ENCODE peak calls at places on chromosomes 2 and 18, in seven cellular contexts. One of them, this sample, is unnamed.

GRCh38 chr2:223759569-223760430 is 77.6 kb downstream of the AP1S3 start:
- DNase-seq in ascending aorta: no peak
- DNase-seq in IMR-90: peak
- DNase-seq in AG04450: no peak
- DNase-seq in prostate gland: no peak
- DNase-seq in DND-41: no peak
- DNase-seq in epithelial cell of esophagus: peak
- DNase-seq in this sample: no peak

GRCh38 chr2:226561962-226562361 is 237.7 kb downstream of the IRS1 start:
- DNase-seq in ascending aorta: no peak
- DNase-seq in IMR-90: peak
- DNase-seq in AG04450: no peak
- DNase-seq in prostate gland: no peak
- DNase-seq in DND-41: no peak
- DNase-seq in epithelial cell of esophagus: peak
- DNase-seq in this sample: no peak

GRCh38 chr2:180983468-180984388 is 3.3 kb downstream of the UBE2E3 start:
- DNase-seq in ascending aorta: no peak
- DNase-seq in IMR-90: peak
- DNase-seq in AG04450: no peak
- DNase-seq in prostate gland: peak
- DNase-seq in DND-41: peak
- DNase-seq in epithelial cell of esophagus: peak
- DNase-seq in this sample: no peak

GRCh38 chr2:207490441-207490840 is 39.3 kb upstream of the CREB1 start:
- DNase-seq in ascending aorta: no peak
- DNase-seq in IMR-90: no peak
- DNase-seq in AG04450: no peak
- DNase-seq in prostate gland: no peak
- DNase-seq in DND-41: no peak
- DNase-seq in epithelial cell of esophagus: peak
- DNase-seq in this sample: no peak

GRCh38 chr18:5294113-5294617 is 1.4 kb downstream of the ZBTB14 start:
- DNase-seq in ascending aorta: peak
- DNase-seq in IMR-90: peak
- DNase-seq in AG04450: no peak
- DNase-seq in prostate gland: peak
- DNase-seq in DND-41: no peak
- DNase-seq in epithelial cell of esophagus: peak
- DNase-seq in this sample: peak

GRCh38 chr18:22363867-22364463 is 53.8 kb downstream of the CTAGE1 start:
- DNase-seq in ascending aorta: no peak
- DNase-seq in IMR-90: peak
- DNase-seq in AG04450: no peak
- DNase-seq in prostate gland: no peak
- DNase-seq in DND-41: no peak
- DNase-seq in epithelial cell of esophagus: peak
- DNase-seq in this sample: no peak

GRCh38 chr18:48098007-48098406 is 167.5 kb upstream of the SMAD2 start:
- DNase-seq in ascending aorta: no peak
- DNase-seq in IMR-90: no peak
- DNase-seq in AG04450: no peak
- DNase-seq in prostate gland: no peak
- DNase-seq in DND-41: no peak
- DNase-seq in epithelial cell of esophagus: peak
- DNase-seq in this sample: no peak

GRCh38 chr2:15809504-15809903 is 130.8 kb upstream of the MYCN start:
- DNase-seq in ascending aorta: no peak
- DNase-seq in IMR-90: no peak
- DNase-seq in AG04450: no peak
- DNase-seq in prostate gland: no peak
- DNase-seq in DND-41: no peak
- DNase-seq in epithelial cell of esophagus: no peak
- DNase-seq in this sample: no peak

GRCh38 chr2:195613922-195614321 is 43.1 kb upstream of the SLC39A10 start:
- DNase-seq in ascending aorta: no peak
- DNase-seq in IMR-90: peak
- DNase-seq in AG04450: peak
- DNase-seq in prostate gland: no peak
- DNase-seq in DND-41: no peak
- DNase-seq in epithelial cell of esophagus: peak
- DNase-seq in this sample: no peak

GRCh38 chr18:13191779-13192178 is 26.8 kb upstream of the LDLRAD4 start:
- DNase-seq in ascending aorta: no peak
- DNase-seq in IMR-90: no peak
- DNase-seq in AG04450: no peak
- DNase-seq in prostate gland: no peak
- DNase-seq in DND-41: no peak
- DNase-seq in epithelial cell of esophagus: no peak
- DNase-seq in this sample: no peak

GRCh38 chr2:148350211-148350610 is 294.3 kb upstream of the EPC2 start:
- DNase-seq in ascending aorta: no peak
- DNase-seq in IMR-90: no peak
- DNase-seq in AG04450: no peak
- DNase-seq in prostate gland: no peak
- DNase-seq in DND-41: no peak
- DNase-seq in epithelial cell of esophagus: no peak
- DNase-seq in this sample: no peak

GRCh38 chr2:130252880-130253645 is 54.8 kb upstream of the TUBA3E start:
- DNase-seq in ascending aorta: no peak
- DNase-seq in IMR-90: no peak
- DNase-seq in AG04450: no peak
- DNase-seq in prostate gland: no peak
- DNase-seq in DND-41: no peak
- DNase-seq in epithelial cell of esophagus: peak
- DNase-seq in this sample: no peak

GRCh38 chr2:157840568-157841156 is 35.5 kb downstream of the ACVR1 start:
- DNase-seq in ascending aorta: peak
- DNase-seq in IMR-90: peak
- DNase-seq in AG04450: no peak
- DNase-seq in prostate gland: no peak
- DNase-seq in DND-41: no peak
- DNase-seq in epithelial cell of esophagus: no peak
- DNase-seq in this sample: no peak

GRCh38 chr2:169260246-169260645 is 102.1 kb downstream of the LRP2 start:
- DNase-seq in ascending aorta: no peak
- DNase-seq in IMR-90: no peak
- DNase-seq in AG04450: no peak
- DNase-seq in prostate gland: no peak
- DNase-seq in DND-41: no peak
- DNase-seq in epithelial cell of esophagus: no peak
- DNase-seq in this sample: no peak

GRCh38 chr2:219057709-219058540 is 2.8 kb downstream of the IHH start:
- DNase-seq in ascending aorta: peak
- DNase-seq in IMR-90: peak
- DNase-seq in AG04450: no peak
- DNase-seq in prostate gland: peak
- DNase-seq in DND-41: peak
- DNase-seq in epithelial cell of esophagus: peak
- DNase-seq in this sample: peak

GRCh38 chr2:168639024-168639423 is 163.4 kb upstream of the NOSTRIN start:
- DNase-seq in ascending aorta: no peak
- DNase-seq in IMR-90: no peak
- DNase-seq in AG04450: no peak
- DNase-seq in prostate gland: no peak
- DNase-seq in DND-41: no peak
- DNase-seq in epithelial cell of esophagus: peak
- DNase-seq in this sample: no peak

GRCh38 chr2:236705295-236706114 is 135.9 kb downstream of the ACKR3 start:
- DNase-seq in ascending aorta: no peak
- DNase-seq in IMR-90: no peak
- DNase-seq in AG04450: no peak
- DNase-seq in prostate gland: no peak
- DNase-seq in DND-41: no peak
- DNase-seq in epithelial cell of esophagus: no peak
- DNase-seq in this sample: no peak

GRCh38 chr18:33755918-33756590 is 178.0 kb downstream of the ASXL3 start:
- DNase-seq in ascending aorta: no peak
- DNase-seq in IMR-90: peak
- DNase-seq in AG04450: peak
- DNase-seq in prostate gland: no peak
- DNase-seq in DND-41: no peak
- DNase-seq in epithelial cell of esophagus: peak
- DNase-seq in this sample: no peak

GRCh38 chr18:80112623-80113248 is 3.7 kb downstream of the ADNP2 start:
- DNase-seq in ascending aorta: no peak
- DNase-seq in IMR-90: no peak
- DNase-seq in AG04450: no peak
- DNase-seq in prostate gland: no peak
- DNase-seq in DND-41: no peak
- DNase-seq in epithelial cell of esophagus: no peak
- DNase-seq in this sample: no peak

GRCh38 chr2:12856934-12857660 is 140.4 kb downstream of the TRIB2 start:
- DNase-seq in ascending aorta: no peak
- DNase-seq in IMR-90: peak
- DNase-seq in AG04450: peak
- DNase-seq in prostate gland: no peak
- DNase-seq in DND-41: peak
- DNase-seq in epithelial cell of esophagus: peak
- DNase-seq in this sample: no peak

GRCh38 chr2:31033032-31033431 is 105.2 kb downstream of the GALNT14 start:
- DNase-seq in ascending aorta: no peak
- DNase-seq in IMR-90: no peak
- DNase-seq in AG04450: no peak
- DNase-seq in prostate gland: no peak
- DNase-seq in DND-41: no peak
- DNase-seq in epithelial cell of esophagus: no peak
- DNase-seq in this sample: no peak

GRCh38 chr2:238945433-238946150 is 97.7 kb downstream of the TWIST2 start:
- DNase-seq in ascending aorta: peak
- DNase-seq in IMR-90: peak
- DNase-seq in AG04450: no peak
- DNase-seq in prostate gland: no peak
- DNase-seq in DND-41: no peak
- DNase-seq in epithelial cell of esophagus: peak
- DNase-seq in this sample: peak

GRCh38 chr2:162768646-162769045 is 69.9 kb downstream of the KCNH7 start:
- DNase-seq in ascending aorta: no peak
- DNase-seq in IMR-90: no peak
- DNase-seq in AG04450: no peak
- DNase-seq in prostate gland: no peak
- DNase-seq in DND-41: no peak
- DNase-seq in epithelial cell of esophagus: no peak
- DNase-seq in this sample: no peak

GRCh38 chr2:164620873-164621760 is at the start of gene GRB14:
- DNase-seq in ascending aorta: no peak
- DNase-seq in IMR-90: no peak
- DNase-seq in AG04450: no peak
- DNase-seq in prostate gland: peak
- DNase-seq in DND-41: no peak
- DNase-seq in epithelial cell of esophagus: peak
- DNase-seq in this sample: peak

GRCh38 chr2:119495948-119496347 is 28.3 kb downstream of the SCTR start:
- DNase-seq in ascending aorta: no peak
- DNase-seq in IMR-90: no peak
- DNase-seq in AG04450: no peak
- DNase-seq in prostate gland: no peak
- DNase-seq in DND-41: no peak
- DNase-seq in epithelial cell of esophagus: no peak
- DNase-seq in this sample: no peak

GRCh38 chr2:119490653-119491195 is 33.6 kb downstream of the SCTR start:
- DNase-seq in ascending aorta: no peak
- DNase-seq in IMR-90: no peak
- DNase-seq in AG04450: no peak
- DNase-seq in prostate gland: no peak
- DNase-seq in DND-41: no peak
- DNase-seq in epithelial cell of esophagus: peak
- DNase-seq in this sample: no peak

GRCh38 chr2:119491776-119492525 is 32.3 kb downstream of the SCTR start:
- DNase-seq in ascending aorta: no peak
- DNase-seq in IMR-90: peak
- DNase-seq in AG04450: peak
- DNase-seq in prostate gland: peak
- DNase-seq in DND-41: no peak
- DNase-seq in epithelial cell of esophagus: peak
- DNase-seq in this sample: no peak

GRCh38 chr2:119494163-119494790 is 30.0 kb downstream of the SCTR start:
- DNase-seq in ascending aorta: no peak
- DNase-seq in IMR-90: no peak
- DNase-seq in AG04450: no peak
- DNase-seq in prostate gland: no peak
- DNase-seq in DND-41: no peak
- DNase-seq in epithelial cell of esophagus: no peak
- DNase-seq in this sample: no peak

GRCh38 chr2:119496682-119497081 is 27.6 kb downstream of the SCTR start:
- DNase-seq in ascending aorta: no peak
- DNase-seq in IMR-90: no peak
- DNase-seq in AG04450: no peak
- DNase-seq in prostate gland: no peak
- DNase-seq in DND-41: no peak
- DNase-seq in epithelial cell of esophagus: no peak
- DNase-seq in this sample: no peak
- H3K4me3 ChIP-seq in ascending aorta: no peak
- H3K4me3 ChIP-seq in IMR-90: no peak
- H3K4me3 ChIP-seq in AG04450: no peak
- H3K4me3 ChIP-seq in prostate gland: no peak
- H3K4me3 ChIP-seq in DND-41: no peak
- H3K4me3 ChIP-seq in epithelial cell of esophagus: no peak
- H3K4me3 ChIP-seq in this sample: no peak

GRCh38 chr2:221100467-221101089 is 471.5 kb downstream of the EPHA4 start:
- DNase-seq in ascending aorta: no peak
- DNase-seq in IMR-90: no peak
- DNase-seq in AG04450: no peak
- DNase-seq in prostate gland: no peak
- DNase-seq in DND-41: no peak
- DNase-seq in epithelial cell of esophagus: no peak
- DNase-seq in this sample: no peak
- TF ChIP-seq CTCF in ascending aorta: no peak
- TF ChIP-seq CTCF in IMR-90: peak
- TF ChIP-seq CTCF in AG04450: peak
- TF ChIP-seq CTCF in prostate gland: no peak
- TF ChIP-seq CTCF in DND-41: no peak
- TF ChIP-seq CTCF in epithelial cell of esophagus: peak
- TF ChIP-seq CTCF in this sample: no peak

GRCh38 chr2:216142540-216142939 is 33.4 kb downstream of the XRCC5 start:
- DNase-seq in ascending aorta: no peak
- DNase-seq in IMR-90: peak
- DNase-seq in AG04450: peak
- DNase-seq in prostate gland: no peak
- DNase-seq in DND-41: no peak
- DNase-seq in epithelial cell of esophagus: no peak
- DNase-seq in this sample: no peak
- H3K4me3 ChIP-seq in ascending aorta: no peak
- H3K4me3 ChIP-seq in IMR-90: no peak
- H3K4me3 ChIP-seq in AG04450: no peak
- H3K4me3 ChIP-seq in prostate gland: no peak
- H3K4me3 ChIP-seq in DND-41: no peak
- H3K4me3 ChIP-seq in epithelial cell of esophagus: no peak
- H3K4me3 ChIP-seq in this sample: no peak

DNA sequence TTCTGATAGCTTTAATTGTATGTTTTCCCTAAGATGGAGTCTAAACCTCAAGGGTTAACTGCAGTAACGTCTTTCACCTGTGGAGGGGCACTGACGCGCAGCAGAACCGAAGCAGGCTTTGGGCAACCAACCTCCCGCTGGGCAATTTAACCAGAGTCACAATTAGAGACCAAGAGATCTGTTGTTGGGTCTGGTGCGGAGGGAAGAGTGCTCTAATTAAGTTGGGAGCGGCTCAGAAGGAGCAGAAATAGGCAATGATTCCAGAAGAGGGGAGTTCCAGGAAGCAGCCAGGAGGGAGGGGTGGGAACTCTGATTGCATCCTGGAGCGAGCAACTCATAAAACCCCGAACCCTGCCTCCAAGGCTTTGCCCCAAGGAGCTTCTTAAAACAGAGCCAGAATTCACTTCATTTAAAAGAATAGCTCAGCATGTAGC is 245.8 kb downstream of the PAX3 start:
- DNase-seq in ascending aorta: no peak
- DNase-seq in IMR-90: no peak
- DNase-seq in AG04450: no peak
- DNase-seq in prostate gland: no peak
- DNase-seq in DND-41: no peak
- DNase-seq in epithelial cell of esophagus: no peak
- DNase-seq in this sample: no peak
- TF ChIP-seq CTCF in ascending aorta: no peak
- TF ChIP-seq CTCF in IMR-90: no peak
- TF ChIP-seq CTCF in AG04450: peak
- TF ChIP-seq CTCF in prostate gland: no peak
- TF ChIP-seq CTCF in DND-41: peak
- TF ChIP-seq CTCF in epithelial cell of esophagus: peak
- TF ChIP-seq CTCF in this sample: no peak